ENCODE peak calls at places on chromosomes 7 and 10, in six cellular contexts. G is GM12878, N is K562, C is A549, Y is endothelial cell of umbilical vein, X is NB4. S is an unnamed sample.
A peak's percentile ranks its signal among the peaks of the same experiment; 100 is the strongest.

GRCh38 chr10:70296406-70296899 is 12.6 kb upstream of the NPFFR1 start:
- DNase-seq in X (peak; percentile 75), Y (peak; percentile 79), N (peak; percentile 82), G (no peak), C (peak; percentile 45), S (no peak)

GRCh38 chr7:22269057-22269456 is 87.9 kb downstream of the RAPGEF5 start:
- DNase-seq in Y (no peak), N (no peak), C (no peak), G (no peak), X (no peak), S (no peak)

GRCh38 chr10:51000976-51001375 is 73.3 kb upstream of the PRKG1 start:
- DNase-seq in Y (no peak), G (no peak), C (no peak), X (no peak), N (no peak), S (no peak)

GRCh38 chr7:145036592-145037386 is 200.9 kb upstream of the TPK1 start:
- DNase-seq in X (peak; percentile 72), N (peak; percentile 41), G (peak; percentile 12), Y (peak; percentile 46), C (peak; percentile 56), S (peak; percentile 28)

GRCh38 chr10:14487511-14487909 is 156.8 kb upstream of the FRMD4A start:
- DNase-seq in N (no peak), Y (peak; percentile 20), G (no peak), C (no peak), X (no peak), S (no peak)

GRCh38 chr10:133134411-133135115 is 25.5 kb upstream of the KNDC1 start:
- DNase-seq in X (no peak), C (no peak), Y (no peak), G (no peak), N (no peak), S (no peak)

GRCh38 chr7:75995996-75996395 is 1.6 kb upstream of the TMEM120A start:
- DNase-seq in C (no peak), G (no peak), X (no peak), Y (no peak), N (no peak), S (no peak)

GRCh38 chr7:116598846-116599245 is 73.2 kb upstream of the MET start:
- DNase-seq in G (no peak), N (no peak), C (no peak), Y (peak; percentile 69), X (no peak), S (no peak)

GRCh38 chr7:22784346-22784745 is 38.3 kb downstream of the TOMM7 start:
- DNase-seq in C (no peak), Y (no peak), N (no peak), X (no peak), G (no peak), S (peak; percentile 58)

GRCh38 chr7:151860771-151861170 is 16.1 kb downstream of the PRKAG2 start:
- DNase-seq in G (no peak), Y (no peak), N (no peak), X (no peak), C (no peak), S (no peak)

GRCh38 chr10:72834183-72834825 is 59.2 kb upstream of the OIT3 start:
- DNase-seq in N (peak; percentile 57), X (peak; percentile 78), C (peak; percentile 76), G (peak; percentile 28), Y (peak; percentile 80), S (peak; percentile 53)

GRCh38 chr7:113392841-113393540 is 274.6 kb upstream of the SMIM30 start:
- DNase-seq in X (no peak), C (no peak), N (no peak), Y (no peak), G (no peak), S (no peak)

GRCh38 chr10:36094091-36094490 is 452.0 kb upstream of the FZD8 start:
- DNase-seq in X (no peak), Y (peak; percentile 6), C (no peak), G (no peak), N (no peak), S (no peak)

GRCh38 chr10:129917936-129918335 is 46.1 kb downstream of the EBF3 start:
- DNase-seq in Y (no peak), N (no peak), C (no peak), X (no peak), G (no peak), S (no peak)

GRCh38 chr7:129959480-129960332 is 6.9 kb upstream of the UBE2H start:
- DNase-seq in N (no peak), G (no peak), C (peak; percentile 59), X (peak; percentile 70), Y (peak; percentile 20), S (no peak)

GRCh38 chr10:113854757-113855626 is 531 bp downstream of the NHLRC2 start:
- DNase-seq in G (no peak), N (peak; percentile 65), C (peak; percentile 62), Y (peak; percentile 63), X (peak; percentile 85), S (peak; percentile 23)

GRCh38 chr7:23117841-23118240 is 12.3 kb downstream of the KLHL7 start:
- DNase-seq in G (no peak), X (no peak), C (no peak), N (no peak), Y (no peak), S (no peak)

GRCh38 chr10:6748029-6748428 is 168.0 kb upstream of the PRKCQ start:
- DNase-seq in X (no peak), N (no peak), G (no peak), C (no peak), Y (no peak), S (no peak)

GRCh38 chr7:19095461-19095860 is 22.0 kb downstream of the TWIST1 start:
- DNase-seq in C (no peak), N (no peak), G (no peak), Y (no peak), X (no peak), S (no peak)

GRCh38 chr7:111960909-111961440 is 245.2 kb downstream of the DOCK4 start:
- DNase-seq in Y (no peak), X (no peak), G (no peak), N (no peak), C (no peak), S (no peak)

GRCh38 chr10:451021-451471 is 238.4 kb downstream of the DIP2C start:
- DNase-seq in N (no peak), X (peak; percentile 82), G (peak; percentile 58), Y (no peak), C (no peak), S (no peak)

GRCh38 chr10:35399414-35400009 is 63.2 kb downstream of the CCNY start:
- DNase-seq in X (no peak), C (no peak), Y (no peak), N (peak; percentile 63), G (no peak), S (no peak)

GRCh38 chr7:158407581-158408331 is 179.9 kb downstream of the PTPRN2 start:
- DNase-seq in Y (no peak), N (peak; percentile 48), C (peak; percentile 76), X (peak; percentile 75), G (no peak), S (peak; percentile 55)

GRCh38 chr10:108791794-108792474 is 1131.4 kb downstream of the XPNPEP1 start:
- DNase-seq in C (no peak), X (no peak), N (no peak), Y (no peak), G (no peak), S (no peak)

GRCh38 chr10:4678023-4678950 is 147.7 kb upstream of the AKR1E2 start:
- DNase-seq in X (no peak), N (no peak), G (no peak), Y (peak; percentile 94), C (peak; percentile 93), S (peak; percentile 54)

GRCh38 chr10:95290801-95291633 is at the start of gene PDLIM1:
- DNase-seq in Y (peak; percentile 58), N (peak; percentile 92), G (no peak), X (peak; percentile 53), C (peak; percentile 72), S (peak; percentile 55)

GRCh38 chr10:109912335-109913282 is 10.7 kb downstream of the XPNPEP1 start:
- DNase-seq in Y (no peak), G (peak; percentile 84), X (no peak), N (no peak), C (no peak), S (no peak)

GRCh38 chr7:139231513-139232376 is 708 bp downstream of the UBN2 start:
- DNase-seq in C (peak; percentile 32), X (peak; percentile 70), N (peak; percentile 72), Y (peak; percentile 29), G (no peak), S (peak; percentile 58)
- TF ChIP-seq MYC in C (no peak), X (no peak), N (no peak), Y (no peak), G (no peak), S (no peak)

GRCh38 chr10:11153766-11154165 is 136.1 kb downstream of the CELF2 start:
- DNase-seq in X (no peak), C (no peak), G (no peak), N (no peak), Y (no peak), S (no peak)

GRCh38 chr10:11156480-11156879 is 138.8 kb downstream of the CELF2 start:
- DNase-seq in N (no peak), Y (no peak), G (no peak), X (no peak), C (no peak), S (no peak)

GRCh38 chr10:11153245-11153644 is 135.6 kb downstream of the CELF2 start:
- DNase-seq in N (no peak), C (no peak), X (no peak), Y (no peak), G (no peak), S (no peak)

GRCh38 chr10:11154333-11154732 is 136.7 kb downstream of the CELF2 start:
- DNase-seq in X (no peak), N (no peak), C (no peak), G (no peak), Y (no peak), S (no peak)

GRCh38 chr10:11154809-11155208 is 137.1 kb downstream of the CELF2 start:
- DNase-seq in C (no peak), Y (no peak), G (no peak), X (no peak), N (no peak), S (no peak)
- TF ChIP-seq MYC in C (no peak), Y (no peak), G (no peak), X (no peak), N (no peak), S (no peak)

DNA sequence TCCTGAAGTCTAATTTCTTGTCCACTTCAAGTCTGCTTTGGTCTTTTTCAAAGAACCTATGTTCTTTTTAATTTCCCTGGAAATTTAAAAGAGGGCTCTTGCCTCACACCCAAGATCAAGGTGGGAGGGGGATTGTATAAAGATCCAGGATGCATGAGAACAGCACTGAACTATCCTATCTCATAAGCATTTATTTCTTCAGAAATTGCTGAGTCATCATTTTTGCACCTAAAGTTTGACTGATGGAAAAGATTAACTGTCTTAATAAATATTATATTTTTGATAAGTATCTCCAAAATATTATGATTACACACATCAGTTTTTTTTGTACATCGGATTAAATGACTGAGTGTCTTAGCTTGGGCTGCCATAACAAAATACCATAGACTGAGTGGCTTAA is 90.5 kb downstream of the RPS24 start:
- DNase-seq in G (no peak), X (no peak), N (no peak), Y (no peak), C (no peak), S (no peak)
- TF ChIP-seq MYC in G (no peak), X (no peak), N (no peak), Y (no peak), C (no peak), S (no peak)

DNA sequence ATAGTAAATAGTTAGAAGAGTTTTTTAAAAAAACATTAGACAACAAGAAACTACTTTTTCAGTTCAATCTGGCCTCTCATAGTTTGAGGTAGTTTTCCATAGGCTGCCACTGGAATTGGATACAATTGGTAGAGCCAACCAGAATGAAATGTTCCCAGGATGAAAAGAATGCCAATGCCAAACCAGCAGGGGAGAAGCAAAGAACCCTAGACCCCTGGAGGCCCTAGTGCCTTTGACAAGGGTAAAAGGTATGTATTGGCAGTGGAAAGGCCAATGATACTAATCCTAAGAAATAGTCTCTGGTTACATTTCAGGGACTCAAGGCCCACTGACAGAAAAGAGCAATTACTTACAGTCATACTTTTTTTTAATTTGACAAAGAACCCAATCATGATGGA is 77.4 kb upstream of the SEM1 start:
- DNase-seq in G (no peak), C (no peak), Y (no peak), X (no peak), N (no peak), S (no peak)
- TF ChIP-seq MYC in G (no peak), C (no peak), Y (no peak), X (no peak), N (no peak), S (no peak)

S was measured in HepG2.